ENCODE peak calls at places on chromosomes 7 and 10, in six cellular contexts. W, Q, F, L, R and O are unnamed samples.

GRCh38 chr10:98425511-98426352 is 10.8 kb upstream of the PYROXD2 start:
- DNase-seq in W (peak; percentile 48), Q (peak; percentile 36), F (peak; percentile 45), L (peak; percentile 87), R (peak; percentile 29), O (no peak)

GRCh38 chr7:112594397-112594796 is 113.6 kb downstream of the LSMEM1 start:
- DNase-seq in W (no peak), Q (no peak), F (no peak), L (no peak), R (no peak), O (no peak)

GRCh38 chr7:131370523-131370968 is 42.9 kb downstream of the MKLN1 start:
- DNase-seq in W (no peak), Q (peak; percentile 16), F (no peak), L (no peak), R (no peak), O (peak; percentile 48)

GRCh38 chr10:20254497-20254896 is 438.3 kb downstream of the PLXDC2 start:
- DNase-seq in W (no peak), Q (no peak), F (no peak), L (no peak), R (no peak), O (no peak)

GRCh38 chr10:16952010-16952550 is 134.9 kb upstream of the RSU1 start:
- DNase-seq in W (no peak), Q (no peak), F (no peak), L (no peak), R (no peak), O (no peak)

GRCh38 chr10:31353574-31353973 is 34.6 kb downstream of the ZEB1 start:
- DNase-seq in W (peak; percentile 82), Q (no peak), F (no peak), L (no peak), R (peak; percentile 46), O (peak; percentile 73)

GRCh38 chr7:157043745-157044144 is 33.3 kb upstream of the MNX1 start:
- DNase-seq in W (no peak), Q (no peak), F (peak; percentile 17), L (no peak), R (no peak), O (no peak)

GRCh38 chr10:48215983-48216505 is 58.5 kb downstream of the FRMPD2 start:
- DNase-seq in W (no peak), Q (no peak), F (no peak), L (no peak), R (no peak), O (no peak)

GRCh38 chr7:78171398-78171797 is 372.8 kb downstream of the PHTF2 start:
- DNase-seq in W (no peak), Q (no peak), F (no peak), L (no peak), R (no peak), O (no peak)

GRCh38 chr7:66076459-66077329 is 1.1 kb downstream of the ASL start:
- DNase-seq in W (no peak), Q (no peak), F (no peak), L (no peak), R (peak; percentile 70), O (no peak)

GRCh38 chr10:105806-106205 is 29.4 kb upstream of the ZMYND11 start:
- DNase-seq in W (no peak), Q (no peak), F (no peak), L (no peak), R (no peak), O (no peak)

GRCh38 chr10:119687192-119688032 is 36.2 kb downstream of the BAG3 start:
- DNase-seq in W (no peak), Q (peak; percentile 97), F (no peak), L (peak; percentile 85), R (peak; percentile 65), O (no peak)

GRCh38 chr7:2851499-2851898 is 7.4 kb upstream of the GNA12 start:
- DNase-seq in W (no peak), Q (no peak), F (no peak), L (no peak), R (no peak), O (no peak)

GRCh38 chr10:37856881-37857286 is 526 bp downstream of the ZNF248 start:
- DNase-seq in W (no peak), Q (peak; percentile 0), F (peak; percentile 46), L (no peak), R (no peak), O (no peak)

GRCh38 chr7:28002638-28003037 is 178.0 kb downstream of the JAZF1 start:
- DNase-seq in W (no peak), Q (no peak), F (peak; percentile 34), L (no peak), R (no peak), O (no peak)

GRCh38 chr10:100808851-100809250 is 63.5 kb downstream of the PAX2 start:
- DNase-seq in W (no peak), Q (no peak), F (no peak), L (no peak), R (no peak), O (no peak)

GRCh38 chr7:22444181-22444966 is 55.6 kb downstream of the STEAP1B start:
- DNase-seq in W (no peak), Q (no peak), F (no peak), L (no peak), R (peak; percentile 95), O (no peak)

GRCh38 chr10:83897626-83898025 is 241.7 kb upstream of the GHITM start:
- DNase-seq in W (no peak), Q (no peak), F (no peak), L (no peak), R (no peak), O (no peak)

GRCh38 chr10:2111936-2112335 is 374.6 kb upstream of the ADARB2 start:
- DNase-seq in W (no peak), Q (peak; percentile 33), F (no peak), L (no peak), R (peak; percentile 25), O (no peak)

GRCh38 chr10:124741281-124741921 is 2.8 kb downstream of the FAM53B start:
- DNase-seq in W (peak; percentile 50), Q (peak; percentile 62), F (peak; percentile 68), L (peak; percentile 90), R (peak; percentile 80), O (no peak)

GRCh38 chr10:7199152-7199760 is 211.6 kb downstream of the SFMBT2 start:
- DNase-seq in W (no peak), Q (no peak), F (no peak), L (no peak), R (no peak), O (no peak)

GRCh38 chr7:136993377-136993776 is 124.9 kb downstream of the CHRM2 start:
- DNase-seq in W (no peak), Q (no peak), F (no peak), L (no peak), R (no peak), O (no peak)

GRCh38 chr7:70700935-70701425 is 431.0 kb upstream of the GALNT17 start:
- DNase-seq in W (no peak), Q (no peak), F (no peak), L (no peak), R (no peak), O (no peak)

GRCh38 chr7:19268737-19269136 is 123.5 kb upstream of the FERD3L start:
- DNase-seq in W (no peak), Q (no peak), F (no peak), L (no peak), R (no peak), O (no peak)

GRCh38 chr7:145718129-145718528 is 398.5 kb upstream of the CNTNAP2 start:
- DNase-seq in W (no peak), Q (peak; percentile 64), F (no peak), L (peak; percentile 50), R (no peak), O (no peak)

GRCh38 chr10:78371118-78371517 is 337.5 kb downstream of the RPS24 start:
- DNase-seq in W (no peak), Q (no peak), F (no peak), L (no peak), R (no peak), O (no peak)

GRCh38 chr10:133207041-133207600 is 22.9 kb upstream of the UTF1 start:
- DNase-seq in W (no peak), Q (no peak), F (no peak), L (no peak), R (no peak), O (no peak)

GRCh38 chr10:42551582-42552187 is 86.7 kb downstream of the ZNF33B start:
- DNase-seq in W (no peak), Q (no peak), F (no peak), L (no peak), R (peak; percentile 9), O (no peak)

GRCh38 chr7:1844956-1845390 is 174.9 kb downstream of the ELFN1 start:
- DNase-seq in W (no peak), Q (no peak), F (peak; percentile 2), L (no peak), R (no peak), O (no peak)

GRCh38 chr10:123552760-123553554 is 113.2 kb upstream of the GPR26 start:
- DNase-seq in W (no peak), Q (no peak), F (peak; percentile 43), L (peak; percentile 31), R (no peak), O (peak; percentile 81)
- TF ChIP-seq ZNF274 in W (no peak), Q (no peak), F (no peak), L (no peak), R (no peak), O (no peak)

DNA sequence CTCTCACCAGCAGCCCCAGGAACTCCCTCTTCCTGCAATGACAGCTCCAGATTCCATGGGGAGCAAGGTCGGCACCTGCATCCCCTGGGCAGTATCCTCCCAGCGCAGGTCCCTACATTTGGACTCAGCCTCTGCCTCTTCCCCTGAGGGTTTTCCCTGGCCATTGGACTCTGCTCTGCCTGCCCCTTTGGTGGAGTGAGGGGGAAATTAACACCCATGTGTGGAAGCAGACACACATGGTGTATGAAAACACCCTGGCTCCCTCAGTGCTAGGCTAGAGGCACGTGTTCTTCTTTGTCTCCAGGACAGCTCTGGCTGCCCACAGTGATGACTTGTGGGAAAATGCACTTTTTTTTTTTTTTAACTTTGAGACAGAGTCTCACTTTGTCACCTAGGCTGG is 8.4 kb downstream of the PRF1 start:
- DNase-seq in W (no peak), Q (no peak), F (no peak), L (no peak), R (no peak), O (no peak)
- TF ChIP-seq ZNF274 in W (no peak), Q (no peak), F (no peak), L (no peak), R (no peak), O (no peak)

GRCh38 chr10:62640386-62640785 is 164.1 kb upstream of the ADO start:
- DNase-seq in W (no peak), Q (no peak), F (no peak), L (no peak), R (no peak), O (no peak)
- TF ChIP-seq ZNF274 in W (no peak), Q (no peak), F (no peak), L (no peak), R (no peak), O (no peak)

GRCh38 chr7:44617225-44617885 is 10.9 kb downstream of the OGDH start:
- DNase-seq in W (no peak), Q (no peak), F (no peak), L (no peak), R (no peak), O (no peak)

GRCh38 chr7:44618045-44618444 is 11.6 kb downstream of the OGDH start:
- DNase-seq in W (no peak), Q (no peak), F (no peak), L (no peak), R (no peak), O (no peak)

GRCh38 chr7:44616545-44616944 is 10.1 kb downstream of the OGDH start:
- DNase-seq in W (no peak), Q (no peak), F (no peak), L (no peak), R (no peak), O (no peak)

GRCh38 chr7:44615793-44616192 is 9.4 kb downstream of the OGDH start:
- DNase-seq in W (no peak), Q (no peak), F (no peak), L (no peak), R (no peak), O (no peak)

GRCh38 chr7:44618754-44619153 is 12.3 kb downstream of the OGDH start:
- DNase-seq in W (peak; percentile 21), Q (no peak), F (no peak), L (no peak), R (no peak), O (no peak)
- TF ChIP-seq ZNF274 in W (no peak), Q (no peak), F (no peak), L (no peak), R (no peak), O (no peak)